ENCODE peak calls at places on chromosomes 12 and 14, in five cellular contexts. One of them, this sample, is unnamed.

GRCh38 chr12:115847398-115847797 is 430.1 kb downstream of the MED13L start:
- DNase-seq in A549: no peak
- DNase-seq in SK-N-SH: no peak
- DNase-seq in GM12878: no peak
- DNase-seq in K562: no peak
- DNase-seq in this sample: no peak

GRCh38 chr14:36363704-36364103 is 43.3 kb upstream of the MBIP start:
- DNase-seq in A549: no peak
- DNase-seq in SK-N-SH: no peak
- DNase-seq in GM12878: no peak
- DNase-seq in K562: no peak
- DNase-seq in this sample: no peak

GRCh38 chr14:23306113-23306411 is 571 bp upstream of the BCL2L2 start:
- DNase-seq in A549: no peak
- DNase-seq in SK-N-SH: no peak
- DNase-seq in GM12878: no peak
- DNase-seq in K562: no peak
- DNase-seq in this sample: no peak

GRCh38 chr12:3004655-3005565 is 45.7 kb downstream of the TEAD4 start:
- DNase-seq in A549: peak
- DNase-seq in SK-N-SH: peak
- DNase-seq in GM12878: no peak
- DNase-seq in K562: no peak
- DNase-seq in this sample: no peak

GRCh38 chr14:93375673-93376156 is 28.7 kb downstream of the COX8C start:
- DNase-seq in A549: no peak
- DNase-seq in SK-N-SH: no peak
- DNase-seq in GM12878: peak
- DNase-seq in K562: no peak
- DNase-seq in this sample: no peak

GRCh38 chr12:6927379-6927991 is at the start of gene ATN1:
- DNase-seq in A549: peak
- DNase-seq in SK-N-SH: peak
- DNase-seq in GM12878: no peak
- DNase-seq in K562: peak
- DNase-seq in this sample: peak

GRCh38 chr12:45205165-45205825 is 10.6 kb upstream of the ANO6 start:
- DNase-seq in A549: no peak
- DNase-seq in SK-N-SH: no peak
- DNase-seq in GM12878: peak
- DNase-seq in K562: no peak
- DNase-seq in this sample: no peak

GRCh38 chr14:100237735-100238418 is 1.1 kb upstream of the YY1 start:
- DNase-seq in A549: peak
- DNase-seq in SK-N-SH: peak
- DNase-seq in GM12878: no peak
- DNase-seq in K562: no peak
- DNase-seq in this sample: peak

GRCh38 chr14:78010688-78011087 is 159.5 kb upstream of the NRXN3 start:
- DNase-seq in A549: no peak
- DNase-seq in SK-N-SH: no peak
- DNase-seq in GM12878: no peak
- DNase-seq in K562: no peak
- DNase-seq in this sample: peak

GRCh38 chr12:6560501-6561205 is 4.8 kb upstream of the IFFO1 start:
- DNase-seq in A549: no peak
- DNase-seq in SK-N-SH: no peak
- DNase-seq in GM12878: no peak
- DNase-seq in K562: no peak
- DNase-seq in this sample: no peak

GRCh38 chr12:6888360-6888759 is 15.3 kb upstream of the SPSB2 start:
- DNase-seq in A549: no peak
- DNase-seq in SK-N-SH: no peak
- DNase-seq in GM12878: no peak
- DNase-seq in K562: no peak
- DNase-seq in this sample: no peak

GRCh38 chr12:53766881-53767280 is 15.1 kb upstream of the CISTR start:
- DNase-seq in A549: no peak
- DNase-seq in SK-N-SH: no peak
- DNase-seq in GM12878: no peak
- DNase-seq in K562: no peak
- DNase-seq in this sample: peak

GRCh38 chr14:69924181-69924580 is 45.0 kb downstream of the SMOC1 start:
- DNase-seq in A549: no peak
- DNase-seq in SK-N-SH: no peak
- DNase-seq in GM12878: no peak
- DNase-seq in K562: no peak
- DNase-seq in this sample: peak

GRCh38 chr12:103799504-103800251 is 41.4 kb downstream of the NT5DC3 start:
- DNase-seq in A549: peak
- DNase-seq in SK-N-SH: no peak
- DNase-seq in GM12878: no peak
- DNase-seq in K562: no peak
- DNase-seq in this sample: peak

GRCh38 chr12:81615031-81615430 is 144.1 kb downstream of the PPFIA2 start:
- DNase-seq in A549: no peak
- DNase-seq in SK-N-SH: no peak
- DNase-seq in GM12878: no peak
- DNase-seq in K562: no peak
- DNase-seq in this sample: no peak

GRCh38 chr12:98420403-98420800 is 95.0 kb upstream of the TMPO start:
- DNase-seq in A549: no peak
- DNase-seq in SK-N-SH: peak
- DNase-seq in GM12878: no peak
- DNase-seq in K562: no peak
- DNase-seq in this sample: no peak

GRCh38 chr12:100348657-100349454 is 8.0 kb upstream of the SLC17A8 start:
- DNase-seq in A549: peak
- DNase-seq in SK-N-SH: peak
- DNase-seq in GM12878: no peak
- DNase-seq in K562: no peak
- DNase-seq in this sample: peak

GRCh38 chr12:4545195-4545594 is 6.5 kb downstream of the RAD51AP1 start:
- DNase-seq in A549: no peak
- DNase-seq in SK-N-SH: no peak
- DNase-seq in GM12878: no peak
- DNase-seq in K562: no peak
- DNase-seq in this sample: no peak

GRCh38 chr14:78968249-78968648 is 798.1 kb downstream of the NRXN3 start:
- DNase-seq in A549: no peak
- DNase-seq in SK-N-SH: no peak
- DNase-seq in GM12878: no peak
- DNase-seq in K562: no peak
- DNase-seq in this sample: no peak

GRCh38 chr12:109927622-109928021 is 27.5 kb downstream of the TCHP start:
- DNase-seq in A549: peak
- DNase-seq in SK-N-SH: peak
- DNase-seq in GM12878: no peak
- DNase-seq in K562: peak
- DNase-seq in this sample: peak

GRCh38 chr12:28209782-28210181 is 19.5 kb downstream of the CCDC91 start:
- DNase-seq in A549: no peak
- DNase-seq in SK-N-SH: no peak
- DNase-seq in GM12878: no peak
- DNase-seq in K562: no peak
- DNase-seq in this sample: no peak

GRCh38 chr12:99498756-99499155 is 148.8 kb upstream of the GARIN6 start:
- DNase-seq in A549: peak
- DNase-seq in SK-N-SH: no peak
- DNase-seq in GM12878: no peak
- DNase-seq in K562: no peak
- DNase-seq in this sample: peak

GRCh38 chr12:92927436-92928116 is 1.5 kb downstream of the EEA1 start:
- DNase-seq in A549: peak
- DNase-seq in SK-N-SH: no peak
- DNase-seq in GM12878: no peak
- DNase-seq in K562: peak
- DNase-seq in this sample: peak

GRCh38 chr12:85711735-85712390 is 124.3 kb downstream of the RASSF9 start:
- DNase-seq in A549: no peak
- DNase-seq in SK-N-SH: no peak
- DNase-seq in GM12878: no peak
- DNase-seq in K562: no peak
- DNase-seq in this sample: no peak

GRCh38 chr12:50151047-50151687 is 16.0 kb downstream of the CERS5 start:
- DNase-seq in A549: no peak
- DNase-seq in SK-N-SH: no peak
- DNase-seq in GM12878: no peak
- DNase-seq in K562: no peak
- DNase-seq in this sample: peak

GRCh38 chr14:65961004-65961403 is 525.2 kb upstream of the CCDC196 start:
- DNase-seq in A549: peak
- DNase-seq in SK-N-SH: peak
- DNase-seq in GM12878: no peak
- DNase-seq in K562: peak
- DNase-seq in this sample: peak

GRCh38 chr14:50937800-50938199 is 6.5 kb downstream of the PYGL start:
- DNase-seq in A549: no peak
- DNase-seq in SK-N-SH: no peak
- DNase-seq in GM12878: no peak
- DNase-seq in K562: no peak
- DNase-seq in this sample: no peak

DNA sequence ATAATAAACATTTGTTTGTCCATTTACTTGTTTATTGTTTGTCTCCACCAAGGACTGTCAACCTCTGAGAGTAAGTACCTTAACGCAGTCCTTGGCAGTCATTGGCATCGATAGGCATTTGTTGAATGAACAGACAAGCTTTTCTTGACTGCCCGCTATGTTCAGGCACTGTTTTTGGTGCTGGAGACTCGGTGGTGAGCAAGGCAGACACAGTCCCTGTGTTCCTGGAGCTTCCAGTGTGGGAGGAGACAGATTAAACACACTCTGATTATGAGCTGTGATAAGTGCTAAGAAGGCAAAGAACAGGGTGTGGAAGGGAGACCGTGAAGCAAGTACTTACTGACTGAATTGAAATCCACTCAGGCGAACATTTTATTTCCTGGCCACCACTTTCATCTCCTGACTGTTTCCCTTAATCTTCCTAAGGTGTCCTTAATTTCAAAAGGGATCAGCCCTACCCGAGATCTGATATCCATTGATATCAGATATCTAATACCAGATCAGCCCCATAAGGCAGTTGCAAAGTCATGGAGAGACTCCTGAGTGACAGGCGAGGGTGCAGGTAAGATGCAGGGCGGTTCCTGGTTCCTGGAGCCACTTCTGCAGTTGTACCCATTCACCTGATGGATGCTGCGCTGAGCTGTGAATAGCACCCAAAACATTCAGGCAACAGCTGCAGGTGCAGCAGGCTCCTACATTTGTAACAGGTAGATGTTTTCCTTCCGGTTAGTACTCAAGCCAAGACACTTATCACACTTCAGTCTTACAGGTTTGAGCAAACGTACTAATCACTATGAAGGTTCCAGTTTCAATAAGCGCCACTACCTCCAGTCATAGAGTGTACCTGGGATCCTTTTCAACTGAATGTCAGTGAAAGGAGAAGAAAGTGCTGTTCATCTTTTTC is 1.5 kb downstream of the ATP6V0A2 start:
- DNase-seq in A549: no peak
- DNase-seq in SK-N-SH: peak
- DNase-seq in GM12878: no peak
- DNase-seq in K562: peak
- DNase-seq in this sample: peak
- TF ChIP-seq RCOR1 in A549: no peak
- TF ChIP-seq RCOR1 in SK-N-SH: no peak
- TF ChIP-seq RCOR1 in GM12878: no peak
- TF ChIP-seq RCOR1 in K562: no peak
- TF ChIP-seq RCOR1 in this sample: no peak

DNA sequence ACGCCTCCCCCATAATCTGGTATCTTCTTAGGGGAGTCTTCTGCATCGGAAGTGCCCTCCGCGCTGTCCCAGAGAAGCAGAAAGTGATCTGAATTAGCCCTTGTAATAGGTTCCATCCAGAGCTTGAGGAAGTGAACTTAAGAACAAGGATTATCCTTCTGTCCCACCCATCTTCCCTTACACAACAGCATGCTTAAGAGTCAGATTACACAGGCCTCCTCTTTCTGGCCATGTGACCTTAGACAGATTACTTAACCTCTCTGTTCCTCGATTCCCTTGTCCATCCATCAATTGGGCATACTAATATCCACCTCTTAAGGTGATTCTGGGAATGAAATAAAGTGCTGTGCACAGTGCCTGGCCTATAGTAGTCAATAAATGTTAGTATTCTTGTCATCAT is 11.4 kb downstream of the CABP1 start:
- DNase-seq in A549: no peak
- DNase-seq in SK-N-SH: no peak
- DNase-seq in GM12878: no peak
- DNase-seq in K562: no peak
- DNase-seq in this sample: peak
- TF ChIP-seq RCOR1 in A549: no peak
- TF ChIP-seq RCOR1 in SK-N-SH: no peak
- TF ChIP-seq RCOR1 in GM12878: no peak
- TF ChIP-seq RCOR1 in K562: no peak
- TF ChIP-seq RCOR1 in this sample: no peak

GRCh38 chr14:96126783-96127271 is 77.8 kb upstream of the BDKRB2 start:
- DNase-seq in A549: no peak
- DNase-seq in SK-N-SH: no peak
- DNase-seq in GM12878: no peak
- DNase-seq in K562: no peak
- DNase-seq in this sample: peak

GRCh38 chr14:96129128-96129736 is 75.4 kb upstream of the BDKRB2 start:
- DNase-seq in A549: no peak
- DNase-seq in SK-N-SH: no peak
- DNase-seq in GM12878: no peak
- DNase-seq in K562: no peak
- DNase-seq in this sample: no peak

GRCh38 chr14:96122496-96122895 is 82.1 kb upstream of the BDKRB2 start:
- DNase-seq in A549: no peak
- DNase-seq in SK-N-SH: no peak
- DNase-seq in GM12878: no peak
- DNase-seq in K562: no peak
- DNase-seq in this sample: peak

GRCh38 chr14:96125536-96125935 is 79.1 kb upstream of the BDKRB2 start:
- DNase-seq in A549: no peak
- DNase-seq in SK-N-SH: no peak
- DNase-seq in GM12878: no peak
- DNase-seq in K562: no peak
- DNase-seq in this sample: no peak

DNA sequence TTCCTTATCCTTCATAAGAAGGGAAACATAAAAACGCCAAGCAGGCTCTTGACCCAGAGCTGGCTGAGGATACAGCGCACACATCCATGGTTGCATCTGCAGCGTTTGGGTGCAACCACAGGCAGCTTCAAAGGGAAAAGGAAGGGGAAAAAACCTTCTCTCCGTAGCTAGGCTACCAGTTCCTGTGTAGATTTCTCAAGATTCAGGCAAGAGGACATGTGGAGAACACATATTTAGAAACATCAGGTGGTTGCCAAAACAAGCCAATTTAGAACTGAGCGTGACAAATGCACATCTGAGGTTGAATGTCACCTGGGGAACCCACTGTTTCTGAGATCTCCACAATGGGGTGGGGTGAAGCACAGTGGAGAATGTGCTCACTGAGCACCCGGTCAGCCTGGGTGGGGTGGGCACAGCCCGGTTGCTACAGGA is 78.3 kb upstream of the BDKRB2 start:
- DNase-seq in A549: no peak
- DNase-seq in SK-N-SH: no peak
- DNase-seq in GM12878: peak
- DNase-seq in K562: no peak
- DNase-seq in this sample: peak
- TF ChIP-seq RCOR1 in A549: no peak
- TF ChIP-seq RCOR1 in SK-N-SH: no peak
- TF ChIP-seq RCOR1 in GM12878: no peak
- TF ChIP-seq RCOR1 in K562: no peak
- TF ChIP-seq RCOR1 in this sample: no peak

GRCh38 chr14:39430762-39431415 is 1.3 kb downstream of the FBXO33 start:
- DNase-seq in A549: no peak
- DNase-seq in SK-N-SH: no peak
- DNase-seq in GM12878: no peak
- DNase-seq in K562: no peak
- DNase-seq in this sample: peak
- TF ChIP-seq RCOR1 in A549: no peak
- TF ChIP-seq RCOR1 in SK-N-SH: no peak
- TF ChIP-seq RCOR1 in GM12878: no peak
- TF ChIP-seq RCOR1 in K562: no peak
- TF ChIP-seq RCOR1 in this sample: no peak